ENCODE peak calls at places on chromosomes 1 and 21, in five cellular contexts. One of them, this sample, is unnamed.
A peak's percentile ranks its signal among the peaks of the same experiment; 100 is the strongest.

GRCh38 chr1:211145944-211146343 is 12.0 kb upstream of the KCNH1 start:
- DNase-seq in AG10803: no peak
- DNase-seq in GOT3: no peak
- DNase-seq in iris pigment epithelial cell: no peak
- DNase-seq in KBM-7: no peak
- DNase-seq in this sample: no peak

GRCh38 chr1:108828074-108828961 is 28.6 kb downstream of the AKNAD1 start:
- DNase-seq in AG10803: peak; percentile 90
- DNase-seq in GOT3: no peak
- DNase-seq in iris pigment epithelial cell: peak; percentile 68
- DNase-seq in KBM-7: peak; percentile 80
- DNase-seq in this sample: peak; percentile 66

GRCh38 chr1:61434276-61434675 is 290.7 kb downstream of the TM2D1 start:
- DNase-seq in AG10803: no peak
- DNase-seq in GOT3: no peak
- DNase-seq in iris pigment epithelial cell: peak; percentile 78
- DNase-seq in KBM-7: no peak
- DNase-seq in this sample: peak; percentile 25

GRCh38 chr1:7630378-7630777 is 140.7 kb upstream of the VAMP3 start:
- DNase-seq in AG10803: no peak
- DNase-seq in GOT3: no peak
- DNase-seq in iris pigment epithelial cell: no peak
- DNase-seq in KBM-7: no peak
- DNase-seq in this sample: no peak

GRCh38 chr1:77350012-77350411 is 68.2 kb downstream of the AK5 start:
- DNase-seq in AG10803: peak; percentile 23
- DNase-seq in GOT3: no peak
- DNase-seq in iris pigment epithelial cell: no peak
- DNase-seq in KBM-7: peak; percentile 16
- DNase-seq in this sample: no peak

GRCh38 chr1:229570891-229571516 is 12.5 kb upstream of the ABCB10 start:
- DNase-seq in AG10803: no peak
- DNase-seq in GOT3: no peak
- DNase-seq in iris pigment epithelial cell: no peak
- DNase-seq in KBM-7: no peak
- DNase-seq in this sample: no peak

GRCh38 chr1:183129921-183130675 is 56.0 kb upstream of the LAMC2 start:
- DNase-seq in AG10803: peak; percentile 91
- DNase-seq in GOT3: no peak
- DNase-seq in iris pigment epithelial cell: no peak
- DNase-seq in KBM-7: no peak
- DNase-seq in this sample: no peak

GRCh38 chr1:96048572-96048971 is 673.0 kb upstream of the PTBP2 start:
- DNase-seq in AG10803: no peak
- DNase-seq in GOT3: no peak
- DNase-seq in iris pigment epithelial cell: no peak
- DNase-seq in KBM-7: no peak
- DNase-seq in this sample: no peak

GRCh38 chr1:166084613-166085012 is 82.2 kb downstream of the FAM78B start:
- DNase-seq in AG10803: no peak
- DNase-seq in GOT3: no peak
- DNase-seq in iris pigment epithelial cell: no peak
- DNase-seq in KBM-7: no peak
- DNase-seq in this sample: no peak

GRCh38 chr1:115238336-115239147 is 99.5 kb downstream of the NGF start:
- DNase-seq in AG10803: no peak
- DNase-seq in GOT3: no peak
- DNase-seq in iris pigment epithelial cell: no peak
- DNase-seq in KBM-7: no peak
- DNase-seq in this sample: peak; percentile 30

GRCh38 chr1:225897595-225898514 is 8.9 kb upstream of the LEFTY1 start:
- DNase-seq in AG10803: no peak
- DNase-seq in GOT3: no peak
- DNase-seq in iris pigment epithelial cell: no peak
- DNase-seq in KBM-7: no peak
- DNase-seq in this sample: no peak

GRCh38 chr1:43919906-43920305 is 13.7 kb upstream of the ARTN start:
- DNase-seq in AG10803: no peak
- DNase-seq in GOT3: no peak
- DNase-seq in iris pigment epithelial cell: no peak
- DNase-seq in KBM-7: no peak
- DNase-seq in this sample: no peak

GRCh38 chr21:37878946-37879660 is 37.2 kb downstream of the KCNJ6 start:
- DNase-seq in AG10803: peak; percentile 50
- DNase-seq in GOT3: no peak
- DNase-seq in iris pigment epithelial cell: peak; percentile 95
- DNase-seq in KBM-7: no peak
- DNase-seq in this sample: peak; percentile 93

GRCh38 chr1:54120698-54121481 is 31.9 kb downstream of the CDCP2 start:
- DNase-seq in AG10803: no peak
- DNase-seq in GOT3: no peak
- DNase-seq in iris pigment epithelial cell: no peak
- DNase-seq in KBM-7: no peak
- DNase-seq in this sample: peak; percentile 24

GRCh38 chr1:3319874-3320245 is 134.6 kb upstream of the ARHGEF16 start:
- DNase-seq in AG10803: peak; percentile 53
- DNase-seq in GOT3: no peak
- DNase-seq in iris pigment epithelial cell: peak; percentile 74
- DNase-seq in KBM-7: peak; percentile 85
- DNase-seq in this sample: peak; percentile 25

GRCh38 chr21:31181089-31181757 is 142.9 kb upstream of the KRTAP19-8 start:
- DNase-seq in AG10803: no peak
- DNase-seq in GOT3: no peak
- DNase-seq in iris pigment epithelial cell: no peak
- DNase-seq in KBM-7: no peak
- DNase-seq in this sample: no peak

GRCh38 chr1:108503062-108503740 is 53.1 kb downstream of the NBPF6 start:
- DNase-seq in AG10803: peak; percentile 96
- DNase-seq in GOT3: no peak
- DNase-seq in iris pigment epithelial cell: peak; percentile 38
- DNase-seq in KBM-7: no peak
- DNase-seq in this sample: peak; percentile 86

GRCh38 chr1:39354572-39354971 is 136.9 kb upstream of the BMP8A start:
- DNase-seq in AG10803: no peak
- DNase-seq in GOT3: no peak
- DNase-seq in iris pigment epithelial cell: no peak
- DNase-seq in KBM-7: no peak
- DNase-seq in this sample: no peak

GRCh38 chr21:46454142-46454541 is 4.5 kb upstream of the DIP2A start:
- DNase-seq in AG10803: no peak
- DNase-seq in GOT3: no peak
- DNase-seq in iris pigment epithelial cell: no peak
- DNase-seq in KBM-7: no peak
- DNase-seq in this sample: peak; percentile 17

GRCh38 chr1:169271094-169271493 is 96.5 kb downstream of the NME7 start:
- DNase-seq in AG10803: no peak
- DNase-seq in GOT3: no peak
- DNase-seq in iris pigment epithelial cell: peak; percentile 10
- DNase-seq in KBM-7: peak; percentile 81
- DNase-seq in this sample: no peak

GRCh38 chr1:32963746-32964460 is 706 bp downstream of the RNF19B start:
- DNase-seq in AG10803: peak; percentile 35
- DNase-seq in GOT3: no peak
- DNase-seq in iris pigment epithelial cell: peak; percentile 58
- DNase-seq in KBM-7: peak; percentile 75
- DNase-seq in this sample: peak; percentile 31

GRCh38 chr1:41754540-41754939 is 164.2 kb downstream of the HIVEP3 start:
- DNase-seq in AG10803: no peak
- DNase-seq in GOT3: no peak
- DNase-seq in iris pigment epithelial cell: no peak
- DNase-seq in KBM-7: peak; percentile 60
- DNase-seq in this sample: no peak

GRCh38 chr1:201903135-201903534 is 14.4 kb downstream of the SHISA4 start:
- DNase-seq in AG10803: peak; percentile 76
- DNase-seq in GOT3: no peak
- DNase-seq in iris pigment epithelial cell: peak; percentile 47
- DNase-seq in KBM-7: no peak
- DNase-seq in this sample: peak; percentile 50

GRCh38 chr1:214933375-214933774 is 149.2 kb upstream of the KCNK2 start:
- DNase-seq in AG10803: no peak
- DNase-seq in GOT3: no peak
- DNase-seq in iris pigment epithelial cell: no peak
- DNase-seq in KBM-7: no peak
- DNase-seq in this sample: no peak

GRCh38 chr1:11788549-11789053 is 17.2 kb downstream of the MTHFR start:
- DNase-seq in AG10803: no peak
- DNase-seq in GOT3: no peak
- DNase-seq in iris pigment epithelial cell: no peak
- DNase-seq in KBM-7: no peak
- DNase-seq in this sample: no peak

GRCh38 chr1:64004451-64004850 is 199.0 kb upstream of the UBE2U start:
- DNase-seq in AG10803: no peak
- DNase-seq in GOT3: no peak
- DNase-seq in iris pigment epithelial cell: peak; percentile 47
- DNase-seq in KBM-7: no peak
- DNase-seq in this sample: peak; percentile 69

GRCh38 chr1:1605034-1605591 is 5.2 kb upstream of the FNDC10 start:
- DNase-seq in AG10803: no peak
- DNase-seq in GOT3: no peak
- DNase-seq in iris pigment epithelial cell: no peak
- DNase-seq in KBM-7: no peak
- DNase-seq in this sample: no peak

GRCh38 chr1:165365344-165365743 is 8.8 kb upstream of the LMX1A start:
- DNase-seq in AG10803: no peak
- DNase-seq in GOT3: no peak
- DNase-seq in iris pigment epithelial cell: no peak
- DNase-seq in KBM-7: no peak
- DNase-seq in this sample: no peak

GRCh38 chr1:162213281-162213909 is 143.9 kb downstream of the NOS1AP start:
- DNase-seq in AG10803: peak; percentile 23
- DNase-seq in GOT3: no peak
- DNase-seq in iris pigment epithelial cell: no peak
- DNase-seq in KBM-7: no peak
- DNase-seq in this sample: peak; percentile 70

GRCh38 chr1:198220428-198220827 is 63.6 kb downstream of the NEK7 start:
- DNase-seq in AG10803: peak; percentile 32
- DNase-seq in GOT3: no peak
- DNase-seq in iris pigment epithelial cell: peak; percentile 96
- DNase-seq in KBM-7: no peak
- DNase-seq in this sample: peak; percentile 94

GRCh38 chr1:174769961-174770549 is 229.7 kb upstream of the CACYBP start:
- DNase-seq in AG10803: peak; percentile 71
- DNase-seq in GOT3: no peak
- DNase-seq in iris pigment epithelial cell: peak; percentile 53
- DNase-seq in KBM-7: peak; percentile 31
- DNase-seq in this sample: peak; percentile 43

GRCh38 chr1:240031009-240031408 is 60.7 kb upstream of the FMN2 start:
- DNase-seq in AG10803: peak; percentile 98
- DNase-seq in GOT3: no peak
- DNase-seq in iris pigment epithelial cell: peak; percentile 99
- DNase-seq in KBM-7: no peak
- DNase-seq in this sample: peak; percentile 97

GRCh38 chr1:154837034-154837678 is 32.9 kb downstream of the KCNN3 start:
- DNase-seq in AG10803: no peak
- DNase-seq in GOT3: no peak
- DNase-seq in iris pigment epithelial cell: no peak
- DNase-seq in KBM-7: no peak
- DNase-seq in this sample: no peak